ENCODE peak calls at places on chromosomes 12 and 14, in five cellular contexts. P, S, H, O and E are unnamed samples.
A peak's percentile ranks its signal among the peaks of the same experiment; 100 is the strongest.

GRCh38 chr12:52235822-52236291 is 2.8 kb downstream of the KRT7 start:
- DNase-seq in H (no peak), S (no peak), P (peak; percentile 66), O (no peak), E (no peak)

GRCh38 chr12:109736552-109737108 is 23.0 kb downstream of the FAM222A start:
- DNase-seq in P (peak; percentile 20), H (peak; percentile 24), O (no peak), S (peak; percentile 83), E (peak; percentile 92)

GRCh38 chr12:109836916-109837315 is 3.7 kb upstream of the TRPV4 start:
- DNase-seq in S (no peak), O (no peak), P (no peak), H (no peak), E (no peak)

GRCh38 chr12:128810182-128811127 is 13.3 kb downstream of the SLC15A4 start:
- DNase-seq in P (no peak), H (peak; percentile 79), O (peak; percentile 72), S (no peak), E (no peak)

GRCh38 chr12:22518998-22519397 is 25.3 kb downstream of the C2CD5 start:
- DNase-seq in H (no peak), O (no peak), S (no peak), P (no peak), E (no peak)

GRCh38 chr12:52036587-52037171 is 14.6 kb upstream of the NR4A1 start:
- DNase-seq in P (peak; percentile 92), S (no peak), H (peak; percentile 90), O (peak; percentile 94), E (peak; percentile 95)

GRCh38 chr12:132422057-132423043 is 67.6 kb upstream of the FBRSL1 start:
- DNase-seq in P (no peak), H (no peak), S (no peak), O (no peak), E (peak; percentile 85)

GRCh38 chr12:113361574-113362370 is 3.4 kb downstream of the PLBD2 start:
- DNase-seq in H (no peak), S (no peak), O (no peak), P (no peak), E (no peak)

GRCh38 chr12:13097526-13097925 is 5.9 kb downstream of the GSG1 start:
- DNase-seq in O (no peak), H (no peak), S (no peak), P (no peak), E (no peak)
- H3K4me3 ChIP-seq in O (peak overlapping the region; percentile 43), H (peak overlapping the region; percentile 5), S (no peak overlapping the region), P (peak overlapping the region; percentile 4), E (no peak overlapping the region)

GRCh38 chr12:124956571-124956970 is 32.4 kb downstream of the DHX37 start:
- DNase-seq in P (no peak), S (no peak), H (no peak), O (no peak), E (peak; percentile 43)

GRCh38 chr12:124952295-124952694 is 36.6 kb downstream of the DHX37 start:
- DNase-seq in S (no peak), H (no peak), O (no peak), P (no peak), E (peak; percentile 59)

GRCh38 chr12:124954771-124955170 is 34.2 kb downstream of the DHX37 start:
- DNase-seq in H (no peak), O (no peak), S (no peak), P (no peak), E (no peak)

GRCh38 chr12:124952801-124953200 is 36.1 kb downstream of the DHX37 start:
- DNase-seq in P (no peak), O (no peak), S (no peak), H (no peak), E (no peak)

DNA sequence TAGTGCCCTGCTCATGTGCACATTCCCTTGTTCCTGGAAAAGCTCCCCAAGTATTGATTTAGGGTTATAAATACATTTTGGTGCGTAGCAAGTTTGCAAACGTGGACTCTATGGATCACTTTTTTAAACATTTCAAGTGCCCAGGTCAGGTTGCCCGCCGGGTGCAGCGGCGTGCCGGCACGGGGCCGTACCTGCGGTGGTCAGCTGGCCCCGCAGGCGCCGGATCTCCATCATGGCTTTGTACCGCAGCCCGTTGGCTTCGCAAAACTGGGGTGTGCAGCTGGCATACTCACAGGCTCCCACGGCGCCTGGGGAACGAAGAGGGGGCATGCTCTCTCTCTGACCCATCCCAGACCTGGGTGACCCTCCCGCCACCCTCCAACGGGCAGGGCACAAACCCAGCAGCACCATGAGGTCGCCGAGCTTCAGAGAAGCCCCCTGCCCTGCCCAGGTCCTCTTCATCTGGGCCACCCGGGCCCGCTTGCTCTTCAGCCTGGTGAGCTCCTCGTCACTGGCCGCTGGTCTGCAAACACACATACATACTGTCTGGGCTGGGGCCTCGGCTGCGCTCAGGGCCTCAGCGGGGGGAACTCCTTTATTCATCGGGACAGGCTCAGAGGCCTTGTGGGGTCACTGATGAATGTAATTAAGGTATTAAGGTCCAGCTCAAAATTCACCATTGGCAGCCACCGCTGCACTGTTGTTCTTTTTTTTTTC is 35.1 kb downstream of the DHX37 start:
- DNase-seq in O (no peak), S (no peak), H (no peak), P (no peak), E (peak; percentile 49)
- H3K36me3 ChIP-seq in O (peaks cover 91% of the 10 kb centered on the region), S (peaks cover 28% of the 10 kb centered on the region), H (peaks cover 98% of the 10 kb centered on the region), P (peaks cover 87% of the 10 kb centered on the region), E (peaks cover 18% of the 10 kb centered on the region)

DNA sequence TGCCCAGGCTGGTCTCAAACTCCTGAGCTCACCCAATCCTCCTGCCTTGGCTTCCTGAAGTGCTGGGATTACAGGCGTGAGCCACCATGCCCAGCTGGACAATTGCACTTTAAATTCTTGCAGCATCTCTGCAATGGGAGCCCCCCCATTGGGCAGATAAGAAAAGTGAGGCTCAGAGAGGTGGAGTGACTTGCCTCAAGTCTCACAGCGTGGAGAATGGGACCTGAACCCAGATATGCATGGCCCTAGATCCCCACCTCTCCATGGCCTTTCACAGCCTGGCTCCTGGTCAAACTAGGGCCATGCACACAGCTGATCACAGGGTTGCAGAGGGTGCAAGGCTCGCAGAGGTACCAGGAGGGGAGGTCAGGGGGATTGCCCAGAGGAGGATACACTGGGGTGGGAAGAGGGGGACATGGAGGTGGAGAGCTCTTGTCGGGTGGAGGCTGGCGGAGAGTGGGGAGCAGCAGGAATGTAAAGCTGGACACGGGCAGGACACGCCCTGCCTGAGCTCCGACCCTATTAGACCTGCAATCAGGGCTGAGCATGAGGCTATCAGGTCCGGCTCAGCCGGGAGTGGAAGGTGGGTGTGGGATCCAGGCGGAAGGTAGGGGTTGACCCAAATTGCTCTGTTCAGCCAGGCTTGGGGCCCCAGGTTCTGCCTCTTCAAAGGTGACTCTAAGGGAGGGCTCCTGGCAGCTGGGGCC is 6.9 kb downstream of the EXOC3L4 start:
- DNase-seq in P (no peak), O (no peak), S (no peak), H (no peak), E (peak; percentile 33)
- H3K4me3 ChIP-seq in P (no peak overlapping the region), O (no peak overlapping the region), S (no peak overlapping the region), H (no peak overlapping the region), E (no peak overlapping the region)

DNA sequence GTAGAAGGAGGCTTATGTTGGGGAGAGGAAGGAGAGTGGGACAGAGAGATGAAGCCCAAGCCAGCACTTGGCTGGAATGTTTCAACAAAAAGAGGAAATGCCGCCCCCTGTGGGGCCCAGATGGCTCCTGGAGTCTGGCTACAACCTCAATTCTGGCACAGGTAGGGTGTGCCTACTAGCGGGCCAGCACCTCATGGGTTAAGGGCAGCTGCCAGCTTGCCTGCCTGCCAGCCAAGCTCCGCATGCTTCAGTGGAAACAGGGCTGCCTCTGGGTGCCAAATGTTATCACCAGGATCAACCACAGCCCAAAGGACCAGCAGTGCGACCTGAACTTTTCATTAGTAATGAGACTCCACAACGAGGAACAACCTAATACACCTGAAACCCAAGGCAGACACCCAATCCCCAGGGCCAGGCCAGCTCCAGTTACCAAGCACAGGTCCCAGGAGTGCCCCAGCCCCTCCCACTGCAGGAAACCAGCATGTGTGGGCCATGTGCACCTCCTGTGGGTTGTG is 11.3 kb downstream of the RAB15 start:
- DNase-seq in P (no peak), S (no peak), O (no peak), H (no peak), E (peak; percentile 81)
- H3K36me3 ChIP-seq in P (no peaks in the 10 kb centered on the region), S (no peaks in the 10 kb centered on the region), O (no peaks in the 10 kb centered on the region), H (no peaks in the 10 kb centered on the region), E (no peaks in the 10 kb centered on the region)

GRCh38 chr12:8993827-8994226 is 4.5 kb downstream of the KLRG1 start:
- DNase-seq in O (no peak), S (no peak), H (no peak), P (no peak), E (no peak)
- H3K4me3 ChIP-seq in O (no peak overlapping the region), S (no peak overlapping the region), H (no peak overlapping the region), P (no peak overlapping the region), E (no peak overlapping the region)

GRCh38 chr12:104668274-104668718 is 211.5 kb downstream of the CHST11 start:
- DNase-seq in O (peak; percentile 64), P (peak; percentile 48), S (no peak), H (no peak), E (no peak)
- H3K36me3 ChIP-seq in O (no peaks in the 10 kb centered on the region), P (no peaks in the 10 kb centered on the region), S (no peaks in the 10 kb centered on the region), H (no peaks in the 10 kb centered on the region), E (no peaks in the 10 kb centered on the region)

DNA sequence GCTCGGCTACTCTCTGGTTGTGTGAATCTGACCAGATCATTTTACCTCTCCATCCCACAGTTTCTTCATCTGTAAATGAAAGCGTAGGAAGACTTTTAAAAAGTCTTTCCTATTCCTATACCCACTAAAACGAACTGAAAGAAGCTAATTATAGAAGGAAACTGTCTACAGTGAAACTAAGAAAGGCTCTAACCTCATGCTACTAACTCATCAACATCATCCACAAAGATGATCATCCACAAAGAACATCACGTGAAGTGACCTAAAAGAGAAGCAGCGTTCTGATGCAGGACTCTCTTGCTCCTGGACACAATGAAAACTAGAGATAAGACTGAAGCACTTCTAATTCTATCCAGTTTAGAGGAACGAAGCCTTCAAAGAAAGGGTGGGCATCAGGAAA is 58.5 kb upstream of the OSBPL8 start:
- DNase-seq in O (no peak), S (no peak), H (no peak), P (no peak), E (no peak)
- H3K4me3 ChIP-seq in O (no peak overlapping the region), S (no peak overlapping the region), H (no peak overlapping the region), P (no peak overlapping the region), E (no peak overlapping the region)

GRCh38 chr14:99242238-99242637 is 29.8 kb downstream of the BCL11B start:
- DNase-seq in H (no peak), O (no peak), S (no peak), P (no peak), E (no peak)
- H3K36me3 ChIP-seq in H (no peaks in the 10 kb centered on the region), O (no peaks in the 10 kb centered on the region), S (no peaks in the 10 kb centered on the region), P (no peaks in the 10 kb centered on the region), E (no peaks in the 10 kb centered on the region)

GRCh38 chr14:46279776-46280175 is 371.8 kb downstream of the RPL10L start:
- DNase-seq in P (no peak), S (no peak), H (no peak), O (no peak), E (no peak)
- H3K4me3 ChIP-seq in P (no peak overlapping the region), S (no peak overlapping the region), H (no peak overlapping the region), O (no peak overlapping the region), E (no peak overlapping the region)

GRCh38 chr14:100129161-100129589 is 30.3 kb downstream of the DEGS2 start:
- DNase-seq in P (no peak), H (no peak), O (no peak), S (no peak), E (no peak)
- H3K36me3 ChIP-seq in P (peaks cover 53% of the 10 kb centered on the region), H (peaks cover 26% of the 10 kb centered on the region), O (peaks cover 37% of the 10 kb centered on the region), S (peaks cover 34% of the 10 kb centered on the region), E (no peaks in the 10 kb centered on the region)